ENCODE peak calls at places on chromosomes 11 and 22, in eight cellular contexts. W is sciatic nerve; N is amniotic stem cell; S is activated CD4-positive, alpha-beta T cell treated with anti-CD3 and anti-CD28 coated beads, Interleukin-2, amount 50 U/mL, for 1 hour; U is LoVo; M is activated naive CD4-positive, alpha-beta T cell treated with Interleukin-2 at 50 U/mL for 16 hours; O is NCI-H1417; A is activated T-helper 1 cell treated with anti-CD3 and anti-CD28 coated beads, Interleukin-12 subunit alpha, Interleukin-12 subunit beta, Interleukin-2, Interleukin-4 antibody, amounts not matched to agents 30 ng/mL and 10 ng/mL and 1 ng/mL, durations not matched to agents 14 hours and 24 hours and 36 hours. Y is an unnamed sample.

GRCh38 chr11:90468923-90469322 is 246.1 kb upstream of the CHORDC1 start:
- DNase-seq in W (no peak), N (no peak), S (no peak), U (no peak), M (no peak), O (no peak), A (no peak), Y (no peak)

GRCh38 chr11:23455291-23455864 is 595.1 kb upstream of the CCDC179 start:
- DNase-seq in W (no peak), N (no peak), S (no peak), U (no peak), M (no peak), O (peak; percentile 26), A (no peak), Y (no peak)

GRCh38 chr11:22634897-22635629 is 9.4 kb upstream of the FANCF start:
- DNase-seq in W (no peak), N (no peak), S (no peak), U (no peak), M (no peak), O (peak; percentile 38), A (no peak), Y (no peak)

GRCh38 chr11:65187971-65188461 is 6.3 kb downstream of the CAPN1 start:
- DNase-seq in W (peak; percentile 55), N (no peak), S (no peak), U (no peak), M (no peak), O (no peak), A (no peak), Y (no peak)

GRCh38 chr22:30918761-30919160 is 49.8 kb downstream of the MORC2 start:
- DNase-seq in W (no peak), N (no peak), S (no peak), U (no peak), M (no peak), O (no peak), A (no peak), Y (no peak)

GRCh38 chr22:47724751-47725150 is 962.3 kb downstream of the TBC1D22A start:
- DNase-seq in W (no peak), N (no peak), S (no peak), U (no peak), M (no peak), O (no peak), A (no peak), Y (no peak)

GRCh38 chr11:101848262-101848661 is 66.5 kb upstream of the CEP126 start:
- DNase-seq in W (no peak), N (peak; percentile 12), S (no peak), U (no peak), M (no peak), O (peak; percentile 65), A (no peak), Y (no peak)

GRCh38 chr11:93903989-93904388 is 53.6 kb upstream of the VSTM5 start:
- DNase-seq in W (no peak), N (no peak), S (no peak), U (no peak), M (no peak), O (peak; percentile 90), A (no peak), Y (no peak)

GRCh38 chr11:117394221-117394925 is 66.7 kb downstream of the CEP164 start:
- DNase-seq in W (peak; percentile 50), N (no peak), S (no peak), U (no peak), M (no peak), O (no peak), A (no peak), Y (no peak)

GRCh38 chr11:125517116-125517804 is 21.2 kb upstream of the FEZ1 start:
- DNase-seq in W (no peak), N (peak; percentile 9), S (no peak), U (no peak), M (no peak), O (peak; percentile 92), A (no peak), Y (no peak)

GRCh38 chr11:111795333-111795985 is 29.3 kb upstream of the PPP2R1B start:
- DNase-seq in W (no peak), N (no peak), S (no peak), U (no peak), M (no peak), O (no peak), A (no peak), Y (no peak)

GRCh38 chr11:35949242-35949641 is 5.4 kb downstream of the LDLRAD3 start:
- DNase-seq in W (no peak), N (no peak), S (no peak), U (no peak), M (no peak), O (no peak), A (no peak), Y (no peak)

GRCh38 chr11:64230209-64230984 is at the start of gene DNAJC4:
- DNase-seq in W (peak; percentile 94), N (peak; percentile 74), S (peak; percentile 83), U (peak; percentile 90), M (peak; percentile 90), O (peak; percentile 99), A (peak; percentile 93), Y (peak; percentile 92)

GRCh38 chr22:38034278-38034882 is 22.8 kb upstream of the PICK1 start:
- DNase-seq in W (peak; percentile 84), N (peak; percentile 57), S (no peak), U (no peak), M (no peak), O (peak; percentile 0), A (no peak), Y (no peak)

GRCh38 chr11:34242037-34242625 is 115.7 kb downstream of the ABTB2 start:
- DNase-seq in W (no peak), N (no peak), S (no peak), U (peak; percentile 63), M (no peak), O (no peak), A (no peak), Y (no peak)

GRCh38 chr11:4455439-4455838 is 6.3 kb downstream of the OR52K2 start:
- DNase-seq in W (no peak), N (no peak), S (no peak), U (no peak), M (no peak), O (no peak), A (no peak), Y (no peak)

GRCh38 chr11:46183819-46184218 is 62.6 kb upstream of the PHF21A start:
- DNase-seq in W (no peak), N (peak; percentile 57), S (no peak), U (peak; percentile 11), M (no peak), O (no peak), A (no peak), Y (no peak)

GRCh38 chr11:57458410-57459111 is 1.8 kb upstream of the RTN4RL2 start:
- DNase-seq in W (peak; percentile 74), N (no peak), S (peak; percentile 38), U (peak; percentile 57), M (peak; percentile 67), O (peak; percentile 61), A (no peak), Y (peak; percentile 75)

GRCh38 chr11:132332521-132332920 is 962.1 kb downstream of the NTM start:
- DNase-seq in W (no peak), N (no peak), S (no peak), U (no peak), M (no peak), O (peak; percentile 87), A (no peak), Y (no peak)

GRCh38 chr22:36350751-36351594 is 36.8 kb downstream of the MYH9 start:
- DNase-seq in W (no peak), N (no peak), S (no peak), U (no peak), M (no peak), O (no peak), A (no peak), Y (no peak)

GRCh38 chr11:66322732-66323427 is 6.0 kb upstream of the CD248 start:
- DNase-seq in W (no peak), N (no peak), S (no peak), U (no peak), M (no peak), O (no peak), A (no peak), Y (no peak)

GRCh38 chr22:36480941-36481392 is 473 bp downstream of the TXN2 start:
- DNase-seq in W (no peak), N (no peak), S (no peak), U (no peak), M (no peak), O (no peak), A (no peak), Y (no peak)

GRCh38 chr11:69277074-69277809 is 16.7 kb upstream of the MYEOV start:
- DNase-seq in W (no peak), N (no peak), S (no peak), U (no peak), M (no peak), O (no peak), A (no peak), Y (no peak)

GRCh38 chr11:91272089-91272488 is 952.5 kb upstream of the FAT3 start:
- DNase-seq in W (no peak), N (no peak), S (no peak), U (no peak), M (no peak), O (no peak), A (no peak), Y (no peak)

GRCh38 chr11:65571940-65572339 is 398 bp upstream of the FAM89B start:
- DNase-seq in W (no peak), N (no peak), S (no peak), U (no peak), M (no peak), O (no peak), A (no peak), Y (no peak)

GRCh38 chr11:17498058-17498457 is 21.4 kb upstream of the ABCC8 start:
- DNase-seq in W (no peak), N (no peak), S (no peak), U (no peak), M (no peak), O (peak; percentile 83), A (no peak), Y (no peak)

GRCh38 chr11:111177037-111177988 is 68.2 kb upstream of the POU2AF2 start:
- DNase-seq in W (no peak), N (no peak), S (no peak), U (no peak), M (no peak), O (no peak), A (no peak), Y (no peak)

GRCh38 chr22:32829451-32829851 is 27.9 kb downstream of the TIMP3 start:
- DNase-seq in W (no peak), N (no peak), S (no peak), U (no peak), M (no peak), O (no peak), A (no peak), Y (no peak)

GRCh38 chr11:8671651-8672062 is 10.8 kb downstream of the TRIM66 start:
- DNase-seq in W (no peak), N (peak; percentile 68), S (no peak), U (no peak), M (no peak), O (no peak), A (no peak), Y (no peak)

GRCh38 chr11:124865181-124865901 is at the start of gene ROBO3:
- DNase-seq in W (no peak), N (no peak), S (no peak), U (no peak), M (no peak), O (peak; percentile 85), A (no peak), Y (no peak)

GRCh38 chr22:41252365-41252764 is 11.6 kb upstream of the CHADL start:
- DNase-seq in W (no peak), N (no peak), S (no peak), U (no peak), M (no peak), O (no peak), A (no peak), Y (no peak)

GRCh38 chr11:105783216-105783615 is 173.3 kb downstream of the GRIA4 start:
- DNase-seq in W (no peak), N (no peak), S (no peak), U (no peak), M (no peak), O (no peak), A (no peak), Y (no peak)